ENCODE peak calls at places on chromosomes 7 and 10, in six cellular contexts. One of them, this sample, is unnamed. For H3K36me3, the result is how much of the 10 kb centered on the place peaks cover.

GRCh38 chr7:48299580-48300169 is 128.4 kb downstream of the ABCA13 start:
- DNase-seq in BE2C: peak
- DNase-seq in mammary epithelial cell: peak
- DNase-seq in HCT116: peak
- DNase-seq in thoracic aorta: no peak
- DNase-seq in GM23338: peak
- DNase-seq in this sample: no peak

GRCh38 chr7:66631471-66631870 is 2.8 kb downstream of the KCTD7 start:
- DNase-seq in GM23338: no peak
- DNase-seq in BE2C: no peak
- DNase-seq in HCT116: no peak
- DNase-seq in thoracic aorta: no peak
- DNase-seq in mammary epithelial cell: no peak
- DNase-seq in this sample: no peak

GRCh38 chr10:58266003-58266825 is 1.5 kb downstream of the IPMK start:
- DNase-seq in thoracic aorta: no peak
- DNase-seq in GM23338: no peak
- DNase-seq in HCT116: no peak
- DNase-seq in BE2C: no peak
- DNase-seq in mammary epithelial cell: peak
- DNase-seq in this sample: no peak

GRCh38 chr10:3551761-3552160 is 233.2 kb downstream of the KLF6 start:
- DNase-seq in BE2C: no peak
- DNase-seq in mammary epithelial cell: no peak
- DNase-seq in HCT116: no peak
- DNase-seq in thoracic aorta: no peak
- DNase-seq in GM23338: no peak
- DNase-seq in this sample: no peak

GRCh38 chr10:10869592-10869991 is 148.1 kb upstream of the CELF2 start:
- DNase-seq in BE2C: no peak
- DNase-seq in GM23338: no peak
- DNase-seq in mammary epithelial cell: no peak
- DNase-seq in HCT116: no peak
- DNase-seq in thoracic aorta: no peak
- DNase-seq in this sample: no peak

GRCh38 chr10:129692695-129693094 is 225.7 kb downstream of the MGMT start:
- DNase-seq in BE2C: no peak
- DNase-seq in HCT116: no peak
- DNase-seq in thoracic aorta: no peak
- DNase-seq in mammary epithelial cell: no peak
- DNase-seq in GM23338: no peak
- DNase-seq in this sample: no peak

GRCh38 chr10:36556468-36556867 is 568.9 kb upstream of the ANKRD30A start:
- DNase-seq in GM23338: no peak
- DNase-seq in BE2C: no peak
- DNase-seq in thoracic aorta: no peak
- DNase-seq in mammary epithelial cell: no peak
- DNase-seq in HCT116: no peak
- DNase-seq in this sample: no peak

GRCh38 chr10:24381235-24382010 is 172.5 kb downstream of the KIAA1217 start:
- DNase-seq in HCT116: no peak
- DNase-seq in BE2C: no peak
- DNase-seq in GM23338: no peak
- DNase-seq in mammary epithelial cell: peak
- DNase-seq in thoracic aorta: no peak
- DNase-seq in this sample: no peak

GRCh38 chr10:5402798-5403197 is 1.8 kb downstream of the TUBAL3 start:
- DNase-seq in mammary epithelial cell: no peak
- DNase-seq in GM23338: no peak
- DNase-seq in BE2C: no peak
- DNase-seq in HCT116: no peak
- DNase-seq in thoracic aorta: no peak
- DNase-seq in this sample: no peak

GRCh38 chr10:132148261-132149251 is 38.2 kb upstream of the DPYSL4 start:
- DNase-seq in mammary epithelial cell: no peak
- DNase-seq in thoracic aorta: no peak
- DNase-seq in HCT116: no peak
- DNase-seq in BE2C: peak
- DNase-seq in GM23338: no peak
- DNase-seq in this sample: no peak

GRCh38 chr7:86733783-86734182 is 90.1 kb downstream of the GRM3 start:
- DNase-seq in mammary epithelial cell: no peak
- DNase-seq in BE2C: peak
- DNase-seq in HCT116: no peak
- DNase-seq in thoracic aorta: no peak
- DNase-seq in GM23338: peak
- DNase-seq in this sample: no peak

GRCh38 chr10:126013489-126014281 is 117.3 kb downstream of the FANK1 start:
- DNase-seq in GM23338: peak
- DNase-seq in thoracic aorta: no peak
- DNase-seq in HCT116: no peak
- DNase-seq in mammary epithelial cell: peak
- DNase-seq in BE2C: no peak
- DNase-seq in this sample: peak

GRCh38 chr7:156038345-156038744 is 226.1 kb upstream of the SHH start:
- DNase-seq in mammary epithelial cell: no peak
- DNase-seq in HCT116: no peak
- DNase-seq in BE2C: no peak
- DNase-seq in thoracic aorta: no peak
- DNase-seq in GM23338: no peak
- DNase-seq in this sample: no peak

GRCh38 chr10:6135589-6136168 is 46.8 kb downstream of the RBM17 start:
- DNase-seq in BE2C: no peak
- DNase-seq in HCT116: no peak
- DNase-seq in mammary epithelial cell: no peak
- DNase-seq in GM23338: no peak
- DNase-seq in thoracic aorta: no peak
- DNase-seq in this sample: no peak

GRCh38 chr10:45561952-45562351 is 110.6 kb downstream of the ZFAND4 start:
- DNase-seq in GM23338: no peak
- DNase-seq in BE2C: no peak
- DNase-seq in mammary epithelial cell: no peak
- DNase-seq in thoracic aorta: no peak
- DNase-seq in HCT116: no peak
- DNase-seq in this sample: no peak

DNA sequence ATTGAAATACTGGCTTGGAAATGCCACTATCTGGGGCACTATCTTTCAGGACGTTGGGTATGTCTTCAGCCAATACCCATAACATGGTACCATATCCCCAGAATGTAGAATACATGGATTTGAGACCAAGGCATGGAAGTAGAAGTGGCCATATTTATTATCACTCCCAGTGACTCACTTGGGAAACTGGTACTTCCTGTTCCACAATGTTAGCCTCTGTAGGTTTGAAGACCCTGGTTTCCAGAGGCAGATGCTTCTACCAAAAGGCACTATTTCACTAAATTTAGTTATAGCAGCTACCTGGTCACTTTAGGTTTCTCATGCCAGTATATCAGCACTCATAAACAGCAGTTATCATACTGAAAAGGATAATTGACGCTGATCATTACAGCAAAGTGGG is 184.2 kb downstream of the CCDC71L start:
- DNase-seq in HCT116: no peak
- DNase-seq in GM23338: no peak
- DNase-seq in thoracic aorta: no peak
- DNase-seq in mammary epithelial cell: no peak
- DNase-seq in BE2C: no peak
- DNase-seq in this sample: no peak
- H3K4me3 ChIP-seq in HCT116: no peak
- H3K4me3 ChIP-seq in GM23338: no peak
- H3K4me3 ChIP-seq in thoracic aorta: no peak
- H3K4me3 ChIP-seq in mammary epithelial cell: no peak
- H3K4me3 ChIP-seq in BE2C: no peak
- H3K4me3 ChIP-seq in this sample: no peak

DNA sequence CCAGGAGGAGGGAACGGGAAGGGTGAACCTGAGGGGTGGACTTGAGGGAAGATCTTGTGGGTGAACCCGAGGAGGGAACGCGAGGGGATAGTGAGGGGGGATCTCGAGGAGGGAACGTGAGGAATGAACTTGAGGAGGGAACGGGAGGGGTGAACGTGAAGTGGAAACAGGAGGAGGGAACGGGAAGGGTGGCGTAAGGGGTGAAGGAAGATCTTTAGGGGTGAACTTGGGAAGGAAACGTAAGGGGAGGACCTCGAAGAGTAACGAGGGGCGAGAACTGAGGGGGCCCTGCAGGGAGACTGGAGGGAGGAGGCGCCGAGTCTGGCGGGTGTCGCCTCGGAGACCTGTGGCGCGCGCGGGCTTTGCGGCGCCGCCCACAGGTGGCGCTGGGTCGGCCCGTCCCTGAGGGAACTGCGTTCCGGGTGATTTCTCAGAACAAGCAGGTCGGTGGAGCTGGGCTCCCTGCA is 677 bp downstream of the MYO3A start:
- DNase-seq in thoracic aorta: no peak
- DNase-seq in BE2C: no peak
- DNase-seq in GM23338: peak
- DNase-seq in mammary epithelial cell: no peak
- DNase-seq in HCT116: no peak
- DNase-seq in this sample: no peak
- TF ChIP-seq CTCF in thoracic aorta: peak
- TF ChIP-seq CTCF in BE2C: peak
- TF ChIP-seq CTCF in GM23338: peak
- TF ChIP-seq CTCF in mammary epithelial cell: no peak
- TF ChIP-seq CTCF in HCT116: no peak
- TF ChIP-seq CTCF in this sample: peak

GRCh38 chr7:100351657-100352058 is 6.3 kb upstream of the PILRB start:
- DNase-seq in GM23338: no peak
- DNase-seq in mammary epithelial cell: no peak
- DNase-seq in thoracic aorta: no peak
- DNase-seq in HCT116: no peak
- DNase-seq in BE2C: no peak
- DNase-seq in this sample: no peak
- H3K36me3 ChIP-seq in GM23338: under half
- H3K36me3 ChIP-seq in mammary epithelial cell: under half
- H3K36me3 ChIP-seq in thoracic aorta: half or more
- H3K36me3 ChIP-seq in HCT116: half or more
- H3K36me3 ChIP-seq in BE2C: half or more
- H3K36me3 ChIP-seq in this sample: under half

GRCh38 chr10:103916254-103916653 is 1.7 kb downstream of the STN1 start:
- DNase-seq in BE2C: no peak
- DNase-seq in GM23338: no peak
- DNase-seq in HCT116: no peak
- DNase-seq in thoracic aorta: no peak
- DNase-seq in mammary epithelial cell: peak
- DNase-seq in this sample: no peak
- H3K4me3 ChIP-seq in BE2C: no peak
- H3K4me3 ChIP-seq in GM23338: no peak
- H3K4me3 ChIP-seq in HCT116: peak
- H3K4me3 ChIP-seq in thoracic aorta: peak
- H3K4me3 ChIP-seq in mammary epithelial cell: peak
- H3K4me3 ChIP-seq in this sample: no peak

DNA sequence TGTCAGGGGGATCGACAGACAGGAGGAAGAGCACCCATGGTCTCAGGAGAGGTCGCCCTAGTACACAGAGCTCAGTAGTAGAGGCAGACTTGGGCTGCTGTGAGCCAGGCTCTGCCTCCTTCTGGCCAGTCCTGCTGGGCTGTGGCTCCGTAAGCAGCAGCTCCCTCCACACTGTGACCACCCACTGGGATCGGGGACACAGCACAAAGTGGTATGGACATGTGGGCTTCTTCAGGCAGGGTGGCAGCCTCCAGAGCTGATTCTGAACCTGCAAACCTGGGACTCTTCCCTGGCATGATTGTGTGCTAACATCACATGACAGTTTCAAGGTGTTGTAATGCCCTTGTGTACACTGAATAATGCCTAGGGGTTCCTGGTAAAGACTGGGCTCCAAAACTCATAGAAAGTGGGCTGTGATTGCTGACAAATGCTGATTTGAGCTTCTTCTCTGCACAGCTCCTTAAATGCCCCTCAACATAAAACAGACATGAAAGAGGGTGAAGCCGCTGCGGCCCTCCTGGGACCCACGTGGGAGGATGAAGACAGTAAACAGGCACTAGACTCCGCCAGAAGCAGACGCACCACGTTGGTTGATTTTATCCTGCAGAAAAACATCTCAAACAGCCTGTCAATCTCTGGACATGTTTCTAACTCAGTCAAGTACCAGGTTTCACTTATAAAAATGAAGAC is 76.7 kb downstream of the GPR26 start:
- DNase-seq in GM23338: no peak
- DNase-seq in thoracic aorta: no peak
- DNase-seq in mammary epithelial cell: no peak
- DNase-seq in BE2C: peak
- DNase-seq in HCT116: no peak
- DNase-seq in this sample: no peak
- TF ChIP-seq CTCF in GM23338: no peak
- TF ChIP-seq CTCF in thoracic aorta: no peak
- TF ChIP-seq CTCF in mammary epithelial cell: no peak
- TF ChIP-seq CTCF in BE2C: no peak
- TF ChIP-seq CTCF in HCT116: peak
- TF ChIP-seq CTCF in this sample: no peak

GRCh38 chr10:80159166-80159888 is 26.8 kb downstream of the PLAC9 start:
- DNase-seq in thoracic aorta: no peak
- DNase-seq in mammary epithelial cell: no peak
- DNase-seq in HCT116: no peak
- DNase-seq in BE2C: no peak
- DNase-seq in GM23338: no peak
- DNase-seq in this sample: no peak
- H3K36me3 ChIP-seq in thoracic aorta: under half
- H3K36me3 ChIP-seq in mammary epithelial cell: under half
- H3K36me3 ChIP-seq in HCT116: half or more
- H3K36me3 ChIP-seq in BE2C: under half
- H3K36me3 ChIP-seq in GM23338: under half
- H3K36me3 ChIP-seq in this sample: under half